ENCODE peak calls at places on chromosomes 16 and 17, in ten cellular contexts. E, D, K, A, H, P, R, L, Z and Q are unnamed samples. For H3K36me3, the result is how much of the 10 kb centered on the place peaks cover.

GRCh38 chr16:75110637-75111513 is 5.7 kb downstream of the LDHD start:
- DNase-seq in E (peak), D (peak), K (peak), A (peak), H (peak), P (peak), R (peak), L (peak), Z (peak), Q (peak)

GRCh38 chr17:81544281-81544974 is 7.7 kb downstream of the FAAP100 start:
- DNase-seq in E (no peak), D (no peak), K (no peak), A (no peak), H (no peak), P (no peak), R (no peak), L (no peak), Z (no peak), Q (no peak)

GRCh38 chr16:11133344-11133921 is 122.6 kb downstream of the SOCS1 start:
- DNase-seq in E (peak), D (peak), K (peak), A (peak), H (peak), P (peak), R (peak), L (peak), Z (peak), Q (peak)

GRCh38 chr17:7644768-7645167 is 6.0 kb upstream of the ATP1B2 start:
- DNase-seq in E (no peak), D (no peak), K (no peak), A (no peak), H (no peak), P (no peak), R (no peak), L (no peak), Z (no peak), Q (no peak)

GRCh38 chr16:28218109-28218508 is 6.3 kb upstream of the XPO6 start:
- DNase-seq in E (peak), D (peak), K (no peak), A (peak), H (no peak), P (no peak), R (peak), L (no peak), Z (no peak), Q (no peak)

GRCh38 chr17:36486204-36487194 is at the start of gene ZNHIT3:
- DNase-seq in E (peak), D (peak), K (peak), A (peak), H (peak), P (peak), R (peak), L (peak), Z (peak), Q (peak)

GRCh38 chr16:13254998-13255614 is 353.7 kb downstream of the SHISA9 start:
- DNase-seq in E (no peak), D (no peak), K (no peak), A (no peak), H (no peak), P (no peak), R (no peak), L (no peak), Z (no peak), Q (no peak)

GRCh38 chr16:80973991-80974390 is 32.7 kb downstream of the CMC2 start:
- DNase-seq in E (no peak), D (no peak), K (no peak), A (no peak), H (no peak), P (no peak), R (no peak), L (no peak), Z (no peak), Q (no peak)

GRCh38 chr17:8496081-8496480 is 60.4 kb downstream of the NDEL1 start:
- DNase-seq in E (no peak), D (no peak), K (no peak), A (no peak), H (no peak), P (no peak), R (no peak), L (no peak), Z (no peak), Q (no peak)

GRCh38 chr16:53852678-53853077 is 148.7 kb downstream of the FTO start:
- DNase-seq in E (no peak), D (no peak), K (no peak), A (no peak), H (no peak), P (no peak), R (no peak), L (no peak), Z (no peak), Q (no peak)

GRCh38 chr17:70318061-70318460 is 148.7 kb downstream of the KCNJ2 start:
- DNase-seq in E (no peak), D (no peak), K (no peak), A (no peak), H (no peak), P (no peak), R (no peak), L (no peak), Z (no peak), Q (no peak)

GRCh38 chr17:39073916-39074315 is 77.5 kb downstream of the PLXDC1 start:
- DNase-seq in E (no peak), D (no peak), K (no peak), A (no peak), H (no peak), P (no peak), R (no peak), L (no peak), Z (no peak), Q (no peak)

GRCh38 chr17:42700890-42701289 is 18.6 kb downstream of the CNTNAP1 start:
- DNase-seq in E (no peak), D (no peak), K (no peak), A (no peak), H (no peak), P (no peak), R (no peak), L (no peak), Z (no peak), Q (no peak)

GRCh38 chr17:42699415-42699740 is 17.0 kb downstream of the CNTNAP1 start:
- DNase-seq in E (no peak), D (no peak), K (no peak), A (no peak), H (no peak), P (no peak), R (no peak), L (no peak), Z (no peak), Q (no peak)

GRCh38 chr17:42704495-42705494 is 22.5 kb downstream of the CNTNAP1 start:
- DNase-seq in E (no peak), D (no peak), K (no peak), A (no peak), H (no peak), P (no peak), R (peak), L (no peak), Z (no peak), Q (no peak)

GRCh38 chr17:42698736-42699414 is 16.5 kb downstream of the CNTNAP1 start:
- DNase-seq in E (no peak), D (no peak), K (no peak), A (peak), H (no peak), P (peak), R (no peak), L (no peak), Z (no peak), Q (no peak)

GRCh38 chr17:42702446-42702845 is 20.1 kb downstream of the CNTNAP1 start:
- DNase-seq in E (no peak), D (no peak), K (no peak), A (no peak), H (no peak), P (no peak), R (no peak), L (no peak), Z (no peak), Q (no peak)
- H3K36me3 ChIP-seq in E (half or more), D (under half), K (under half), A (under half), H (half or more), P (half or more), R (under half), L (half or more), Z (under half), Q (under half)

GRCh38 chr16:84893467-84893848 is 73.7 kb downstream of the CRISPLD2 start:
- DNase-seq in E (no peak), D (no peak), K (no peak), A (no peak), H (no peak), P (no peak), R (no peak), L (no peak), Z (no peak), Q (no peak)

GRCh38 chr16:84893849-84894599 is 74.2 kb downstream of the CRISPLD2 start:
- DNase-seq in E (no peak), D (no peak), K (no peak), A (no peak), H (no peak), P (no peak), R (no peak), L (no peak), Z (no peak), Q (peak)

GRCh38 chr16:84891149-84891795 is 71.5 kb downstream of the CRISPLD2 start:
- DNase-seq in E (no peak), D (no peak), K (no peak), A (no peak), H (no peak), P (no peak), R (no peak), L (no peak), Z (no peak), Q (no peak)

GRCh38 chr16:84890427-84890826 is 70.6 kb downstream of the CRISPLD2 start:
- DNase-seq in E (no peak), D (no peak), K (no peak), A (no peak), H (no peak), P (no peak), R (no peak), L (no peak), Z (no peak), Q (no peak)

GRCh38 chr16:84892097-84892496 is 72.3 kb downstream of the CRISPLD2 start:
- DNase-seq in E (no peak), D (no peak), K (no peak), A (no peak), H (no peak), P (no peak), R (no peak), L (no peak), Z (no peak), Q (no peak)
- H3K27ac ChIP-seq in E (no peak), D (no peak), K (no peak), A (no peak), H (no peak), P (no peak), R (no peak), L (no peak), Z (no peak), Q (no peak)

GRCh38 chr17:282912-283882 is 69.4 kb downstream of the RPH3AL start:
- DNase-seq in E (no peak), D (no peak), K (peak), A (no peak), H (no peak), P (peak), R (no peak), L (peak), Z (no peak), Q (peak)
- TF ChIP-seq POLR2A in E (no peak), D (no peak), K (no peak), A (no peak), H (no peak), P (no peak), R (no peak), L (no peak), Z (no peak), Q (no peak)

GRCh38 chr17:21039839-21040575 is 2.8 kb downstream of the USP22 start:
- DNase-seq in E (no peak), D (peak), K (no peak), A (peak), H (no peak), P (no peak), R (no peak), L (no peak), Z (peak), Q (no peak)
- H3K36me3 ChIP-seq in E (under half), D (under half), K (under half), A (under half), H (under half), P (under half), R (under half), L (under half), Z (under half), Q (under half)

DNA sequence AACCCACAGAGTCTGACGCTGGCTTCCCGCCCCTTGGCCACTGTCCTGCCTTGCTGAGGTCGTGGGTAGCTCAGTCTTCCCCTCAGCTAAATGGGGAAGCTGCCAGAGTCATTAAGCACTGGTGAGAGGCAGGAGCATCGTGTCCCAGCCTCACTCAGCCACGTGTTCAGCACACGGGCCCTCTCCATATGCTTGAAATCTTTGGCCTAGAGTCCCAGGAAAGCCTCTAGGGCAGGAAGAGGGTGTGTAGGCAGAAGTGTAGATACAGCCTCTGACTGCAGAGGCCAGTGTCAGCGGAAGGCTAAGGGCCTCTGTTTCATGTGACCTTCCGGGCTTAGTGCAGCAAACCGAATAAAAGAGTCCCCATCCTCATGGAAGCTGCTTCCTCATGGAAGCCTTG is 4.1 kb downstream of the DHODH start:
- DNase-seq in E (no peak), D (no peak), K (no peak), A (no peak), H (no peak), P (no peak), R (no peak), L (no peak), Z (no peak), Q (no peak)
- H3K27ac ChIP-seq in E (no peak), D (no peak), K (peak), A (no peak), H (peak), P (no peak), R (no peak), L (no peak), Z (no peak), Q (peak)

GRCh38 chr16:30581462-30581861 is 4.0 kb downstream of the ZNF785 start:
- DNase-seq in E (no peak), D (no peak), K (no peak), A (no peak), H (no peak), P (no peak), R (no peak), L (no peak), Z (no peak), Q (no peak)

GRCh38 chr16:30588651-30589050 is 3.2 kb upstream of the ZNF785 start:
- DNase-seq in E (no peak), D (no peak), K (no peak), A (no peak), H (no peak), P (no peak), R (no peak), L (no peak), Z (no peak), Q (no peak)

GRCh38 chr16:30585022-30585399 is 486 bp downstream of the ZNF785 start:
- DNase-seq in E (no peak), D (no peak), K (no peak), A (no peak), H (no peak), P (no peak), R (peak), L (peak), Z (no peak), Q (no peak)

GRCh38 chr16:30582611-30583340 is 2.7 kb downstream of the ZNF785 start:
- DNase-seq in E (no peak), D (no peak), K (no peak), A (no peak), H (no peak), P (no peak), R (no peak), L (no peak), Z (no peak), Q (no peak)

DNA sequence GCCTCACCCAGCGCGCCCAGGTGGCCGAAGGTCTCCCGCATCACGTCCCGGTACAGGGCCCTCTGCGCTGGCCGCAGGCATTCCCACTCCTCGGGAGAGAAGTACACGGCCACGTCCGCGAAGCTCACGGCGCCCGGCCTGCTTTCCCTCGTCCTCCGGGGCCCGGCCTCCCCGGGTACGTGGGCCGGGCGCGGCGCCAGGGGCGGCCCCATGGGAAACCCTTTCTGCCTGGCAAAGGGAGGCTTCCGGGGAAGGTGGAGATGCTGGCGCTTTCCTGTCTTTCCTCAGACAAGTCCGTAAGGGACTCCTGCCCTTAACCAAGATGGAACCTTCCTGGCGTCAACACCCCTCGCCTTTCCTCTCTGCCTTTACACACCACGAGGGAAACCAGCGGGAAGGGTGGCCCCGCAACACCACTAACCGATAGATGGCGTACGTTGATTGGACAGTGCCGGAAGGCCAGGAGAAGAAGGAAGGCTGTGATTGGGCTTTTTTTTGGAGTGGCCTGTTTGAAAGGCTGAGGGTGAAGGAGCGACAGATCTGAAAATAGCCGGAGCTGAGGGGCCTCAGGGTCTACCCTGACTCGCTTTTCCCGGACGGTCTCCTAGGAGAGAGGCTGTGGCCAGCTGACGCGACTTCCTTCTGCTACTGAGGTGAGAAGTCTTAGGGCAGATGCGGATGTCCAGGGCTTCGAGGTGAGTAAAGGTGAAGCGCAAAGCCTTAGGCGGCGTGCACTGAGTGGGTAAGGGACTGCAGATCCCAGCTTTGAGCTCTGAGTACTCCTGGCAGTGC is at the start of gene ZNF785:
- DNase-seq in E (peak), D (peak), K (peak), A (peak), H (peak), P (peak), R (peak), L (peak), Z (peak), Q (peak)
- TF ChIP-seq POLR2A in E (no peak), D (peak), K (no peak), A (peak), H (no peak), P (peak), R (peak), L (no peak), Z (peak), Q (peak)

GRCh38 chr17:41976142-41976768 is 9.7 kb downstream of the CNP start:
- DNase-seq in E (no peak), D (no peak), K (no peak), A (peak), H (no peak), P (no peak), R (peak), L (peak), Z (no peak), Q (no peak)
- H3K36me3 ChIP-seq in E (half or more), D (half or more), K (under half), A (under half), H (half or more), P (half or more), R (under half), L (half or more), Z (under half), Q (under half)

GRCh38 chr17:55279203-55279602 is 14.4 kb downstream of the HLF start:
- DNase-seq in E (no peak), D (no peak), K (no peak), A (no peak), H (no peak), P (no peak), R (no peak), L (no peak), Z (no peak), Q (no peak)
- H3K27ac ChIP-seq in E (no peak), D (no peak), K (no peak), A (no peak), H (no peak), P (no peak), R (no peak), L (peak), Z (no peak), Q (no peak)